ENCODE peak calls at places on chromosome 11, in seven cellular contexts. V is GM20000, X is astrocyte of the spinal cord, H is neural progenitor cell, O is HFFc6, K is heart right ventricle, E is cardiac fibroblast. I is an unnamed sample.

GRCh38 chr11:45527898-45528297 is 137.5 kb downstream of the CHST1 start:
- DNase-seq in V (no peak), X (no peak), H (no peak), O (no peak), K (no peak), E (peak), I (peak)

GRCh38 chr11:24844406-24844805 is 347.6 kb downstream of the LUZP2 start:
- DNase-seq in V (no peak), X (no peak), H (no peak), O (no peak), K (no peak), E (no peak), I (no peak)

GRCh38 chr11:128802358-128802981 is 64.6 kb downstream of the KCNJ1 start:
- DNase-seq in V (no peak), X (no peak), H (peak), O (peak), K (no peak), E (peak), I (no peak)

GRCh38 chr11:73210916-73211667 is 7.0 kb upstream of the P2RY2 start:
- DNase-seq in V (no peak), X (no peak), H (no peak), O (no peak), K (no peak), E (no peak), I (no peak)

GRCh38 chr11:58164990-58165389 is 23.9 kb upstream of the OR9Q2 start:
- DNase-seq in V (no peak), X (no peak), H (no peak), O (no peak), K (no peak), E (no peak), I (no peak)

GRCh38 chr11:403761-404431 is 9.9 kb downstream of the PKP3 start:
- DNase-seq in V (no peak), X (no peak), H (no peak), O (no peak), K (no peak), E (no peak), I (no peak)

GRCh38 chr11:41058138-41058537 is 401.3 kb downstream of the LRRC4C start:
- DNase-seq in V (no peak), X (no peak), H (no peak), O (no peak), K (no peak), E (no peak), I (no peak)

GRCh38 chr11:43576834-43577521 is 103.6 kb upstream of the HSD17B12 start:
- DNase-seq in V (peak), X (peak), H (peak), O (peak), K (peak), E (peak), I (peak)

GRCh38 chr11:90349741-90350140 is 126.9 kb upstream of the CHORDC1 start:
- DNase-seq in V (no peak), X (no peak), H (no peak), O (no peak), K (no peak), E (no peak), I (no peak)

GRCh38 chr11:28529540-28530410 is 421.6 kb downstream of the METTL15 start:
- DNase-seq in V (peak), X (peak), H (peak), O (peak), K (no peak), E (peak), I (peak)

GRCh38 chr11:86660011-86660595 is 12.3 kb downstream of the ME3 start:
- DNase-seq in V (no peak), X (peak), H (no peak), O (peak), K (no peak), E (peak), I (no peak)

GRCh38 chr11:130170345-130170744 is 10.8 kb downstream of the ST14 start:
- DNase-seq in V (no peak), X (no peak), H (no peak), O (no peak), K (no peak), E (no peak), I (no peak)

GRCh38 chr11:25899761-25900160 is 432.2 kb upstream of the ANO3 start:
- DNase-seq in V (no peak), X (no peak), H (peak), O (no peak), K (no peak), E (no peak), I (no peak)

GRCh38 chr11:77094841-77095365 is 7.7 kb upstream of the OMP start:
- DNase-seq in V (no peak), X (no peak), H (no peak), O (no peak), K (no peak), E (no peak), I (no peak)

GRCh38 chr11:41392591-41392990 is 66.9 kb downstream of the LRRC4C start:
- DNase-seq in V (no peak), X (no peak), H (peak), O (no peak), K (no peak), E (no peak), I (no peak)

GRCh38 chr11:78078218-78079167 is 1.2 kb downstream of the NDUFC2 start:
- DNase-seq in V (no peak), X (no peak), H (peak), O (no peak), K (no peak), E (no peak), I (no peak)

GRCh38 chr11:128095459-128096096 is 491.8 kb downstream of the ETS1 start:
- DNase-seq in V (no peak), X (peak), H (no peak), O (peak), K (peak), E (peak), I (no peak)

GRCh38 chr11:10758959-10759358 is 7.9 kb downstream of the CTR9 start:
- DNase-seq in V (no peak), X (no peak), H (no peak), O (no peak), K (no peak), E (no peak), I (no peak)

GRCh38 chr11:297666-298405 is 1.5 kb downstream of the IFITM5 start:
- DNase-seq in V (no peak), X (no peak), H (peak), O (no peak), K (no peak), E (no peak), I (no peak)

GRCh38 chr11:117610045-117610444 is 187.0 kb downstream of the DSCAML1 start:
- DNase-seq in V (peak), X (peak), H (no peak), O (no peak), K (no peak), E (no peak), I (peak)

GRCh38 chr11:11966826-11967668 is 41.4 kb downstream of the DKK3 start:
- DNase-seq in V (peak), X (no peak), H (peak), O (peak), K (peak), E (peak), I (peak)

GRCh38 chr11:1480191-1480554 is 6.4 kb downstream of the MOB2 start:
- DNase-seq in V (no peak), X (no peak), H (no peak), O (no peak), K (no peak), E (no peak), I (no peak)

GRCh38 chr11:76626921-76627391 is 43.6 kb downstream of the LRRC32 start:
- DNase-seq in V (peak), X (peak), H (no peak), O (peak), K (no peak), E (peak), I (peak)

GRCh38 chr11:134365011-134365925 is 33.5 kb downstream of the GLB1L2 start:
- DNase-seq in V (no peak), X (no peak), H (no peak), O (no peak), K (no peak), E (no peak), I (no peak)

GRCh38 chr11:66958232-66958955 is at the start of gene PC:
- DNase-seq in V (peak), X (peak), H (peak), O (peak), K (peak), E (peak), I (peak)

GRCh38 chr11:1295591-1295990 is 13.8 kb downstream of the TOLLIP start:
- DNase-seq in V (no peak), X (no peak), H (no peak), O (no peak), K (no peak), E (no peak), I (no peak)

GRCh38 chr11:47124675-47125074 is 52.0 kb downstream of the ARFGAP2 start:
- DNase-seq in V (no peak), X (no peak), H (no peak), O (peak), K (no peak), E (peak), I (no peak)

GRCh38 chr11:105577645-105578044 is 32.2 kb upstream of the GRIA4 start:
- DNase-seq in V (no peak), X (no peak), H (peak), O (no peak), K (no peak), E (peak), I (no peak)

GRCh38 chr11:3894128-3894731 is 38.8 kb downstream of the STIM1 start:
- DNase-seq in V (peak), X (no peak), H (no peak), O (peak), K (peak), E (peak), I (peak)

GRCh38 chr11:128764617-128765095 is 70.8 kb downstream of the FLI1 start:
- DNase-seq in V (no peak), X (no peak), H (peak), O (no peak), K (no peak), E (no peak), I (no peak)

GRCh38 chr11:117809236-117810055 is 12.4 kb upstream of the DSCAML1 start:
- DNase-seq in V (peak), X (peak), H (peak), O (peak), K (peak), E (peak), I (no peak)

GRCh38 chr11:114819028-114819427 is 140.7 kb downstream of the NXPE2 start:
- DNase-seq in V (no peak), X (no peak), H (no peak), O (no peak), K (no peak), E (no peak), I (no peak)

GRCh38 chr11:81888391-81888790 is 845.3 kb downstream of the FAM181B start:
- DNase-seq in V (no peak), X (no peak), H (no peak), O (no peak), K (no peak), E (no peak), I (no peak)

GRCh38 chr11:6127881-6128280 is 20.4 kb downstream of the OR56B4 start:
- DNase-seq in V (no peak), X (no peak), H (no peak), O (no peak), K (no peak), E (no peak), I (no peak)

GRCh38 chr11:108027057-108027456 is 18.4 kb downstream of the CUL5 start:
- DNase-seq in V (no peak), X (no peak), H (no peak), O (no peak), K (no peak), E (no peak), I (no peak)

GRCh38 chr11:123202723-123203122 is 7.7 kb upstream of the CLMP start:
- DNase-seq in V (no peak), X (no peak), H (no peak), O (no peak), K (no peak), E (no peak), I (no peak)

GRCh38 chr11:73539506-73540084 is 58.3 kb downstream of the FAM168A start:
- DNase-seq in V (no peak), X (no peak), H (no peak), O (no peak), K (no peak), E (no peak), I (no peak)

GRCh38 chr11:47766363-47767227 is 546 bp downstream of the FNBP4 start:
- DNase-seq in V (peak), X (peak), H (peak), O (peak), K (peak), E (peak), I (peak)

GRCh38 chr11:64186205-64187165 is 514 bp downstream of the STIP1 start:
- DNase-seq in V (no peak), X (no peak), H (peak), O (no peak), K (no peak), E (no peak), I (no peak)

GRCh38 chr11:27204527-27204926 is 158.5 kb downstream of the CCDC34 start:
- DNase-seq in V (no peak), X (no peak), H (no peak), O (no peak), K (no peak), E (peak), I (no peak)
- TF ChIP-seq CTCF in V (no peak), X (peak), H (peak), O (peak), K (no peak), E (peak), I (peak)

GRCh38 chr11:126969865-126970479 is 30.6 kb downstream of the KIRREL3 start:
- DNase-seq in V (no peak), X (peak), H (peak), O (peak), K (no peak), E (peak), I (no peak)

GRCh38 chr11:126965331-126965730 is 35.2 kb downstream of the KIRREL3 start:
- DNase-seq in V (no peak), X (no peak), H (no peak), O (no peak), K (no peak), E (no peak), I (no peak)

GRCh38 chr11:126973051-126973450 is 27.5 kb downstream of the KIRREL3 start:
- DNase-seq in V (no peak), X (no peak), H (no peak), O (no peak), K (no peak), E (no peak), I (no peak)

GRCh38 chr11:126971305-126971704 is 29.3 kb downstream of the KIRREL3 start:
- DNase-seq in V (no peak), X (no peak), H (no peak), O (no peak), K (no peak), E (no peak), I (no peak)

GRCh38 chr11:126968915-126969314 is 31.7 kb downstream of the KIRREL3 start:
- DNase-seq in V (no peak), X (no peak), H (peak), O (no peak), K (no peak), E (no peak), I (no peak)
- TF ChIP-seq CTCF in V (no peak), X (no peak), H (peak), O (no peak), K (no peak), E (no peak), I (no peak)

GRCh38 chr11:68963779-68964178 is 17.0 kb downstream of the MRGPRD start:
- DNase-seq in V (no peak), X (no peak), H (no peak), O (no peak), K (no peak), E (no peak), I (no peak)

GRCh38 chr11:68959465-68960298 is 21.1 kb downstream of the MRGPRD start:
- DNase-seq in V (no peak), X (no peak), H (no peak), O (no peak), K (no peak), E (no peak), I (no peak)

GRCh38 chr11:68961245-68961644 is 19.5 kb downstream of the MRGPRD start:
- DNase-seq in V (no peak), X (no peak), H (no peak), O (no peak), K (no peak), E (no peak), I (no peak)

GRCh38 chr11:68960299-68961071 is 20.3 kb downstream of the MRGPRD start:
- DNase-seq in V (no peak), X (no peak), H (no peak), O (no peak), K (no peak), E (no peak), I (no peak)

GRCh38 chr11:68962527-68963250 is 18.1 kb downstream of the MRGPRD start:
- DNase-seq in V (no peak), X (peak), H (no peak), O (no peak), K (no peak), E (no peak), I (no peak)
- TF ChIP-seq CTCF in V (no peak), X (no peak), H (no peak), O (no peak), K (no peak), E (no peak), I (no peak)

GRCh38 chr11:15490535-15490934 is 375.8 kb downstream of the INSC start:
- DNase-seq in V (no peak), X (no peak), H (no peak), O (no peak), K (no peak), E (no peak), I (no peak)

GRCh38 chr11:15493921-15494630 is 379.4 kb downstream of the INSC start:
- DNase-seq in V (no peak), X (peak), H (no peak), O (no peak), K (no peak), E (peak), I (no peak)

GRCh38 chr11:15489281-15489680 is 374.6 kb downstream of the INSC start:
- DNase-seq in V (no peak), X (no peak), H (no peak), O (no peak), K (no peak), E (no peak), I (no peak)

GRCh38 chr11:15497366-15497765 is 382.6 kb downstream of the INSC start:
- DNase-seq in V (no peak), X (no peak), H (no peak), O (no peak), K (peak), E (no peak), I (no peak)

GRCh38 chr11:15493066-15493465 is 378.3 kb downstream of the INSC start:
- DNase-seq in V (no peak), X (peak), H (no peak), O (no peak), K (no peak), E (no peak), I (no peak)
- TF ChIP-seq CTCF in V (no peak), X (no peak), H (no peak), O (no peak), K (no peak), E (no peak), I (no peak)